ENCODE peak calls at places on chromosomes 7 and 10, in seven cellular contexts. X is A549, E is GM23338, H is SK-N-SH, O is HepG2, N is HCT116, G is K562. Y is an unnamed sample.

GRCh38 chr7:48083114-48083830 is 5.8 kb upstream of the UPP1 start:
- DNase-seq in X (no peak), E (no peak), H (no peak), O (no peak), N (no peak), G (no peak), Y (no peak)

GRCh38 chr10:110636932-110637557 is 7.1 kb upstream of the RBM20 start:
- DNase-seq in X (no peak), E (peak), H (peak), O (peak), N (no peak), G (no peak), Y (no peak)

GRCh38 chr7:35630573-35630972 is 64.4 kb downstream of the HERPUD2 start:
- DNase-seq in X (no peak), E (no peak), H (no peak), O (no peak), N (no peak), G (no peak), Y (no peak)

GRCh38 chr10:108363566-108363965 is 1199.1 kb upstream of the SORCS1 start:
- DNase-seq in X (no peak), E (no peak), H (no peak), O (no peak), N (no peak), G (no peak), Y (no peak)

GRCh38 chr7:77989981-77990566 is 191.5 kb downstream of the PHTF2 start:
- DNase-seq in X (peak), E (peak), H (no peak), O (no peak), N (no peak), G (peak), Y (peak)

GRCh38 chr10:95217476-95217875 is 23.4 kb downstream of the ACSM6 start:
- DNase-seq in X (no peak), E (no peak), H (no peak), O (no peak), N (no peak), G (no peak), Y (no peak)

GRCh38 chr7:17233643-17234397 is 64.6 kb upstream of the AHR start:
- DNase-seq in X (no peak), E (no peak), H (no peak), O (no peak), N (no peak), G (no peak), Y (peak)

GRCh38 chr10:33284945-33285344 is 49.5 kb downstream of the NRP1 start:
- DNase-seq in X (no peak), E (no peak), H (no peak), O (no peak), N (no peak), G (no peak), Y (no peak)

GRCh38 chr7:55086413-55087201 is 67.8 kb downstream of the EGFR start:
- DNase-seq in X (no peak), E (no peak), H (peak), O (peak), N (peak), G (no peak), Y (no peak)

GRCh38 chr10:102752934-102753664 is 9.4 kb downstream of the WBP1L start:
- DNase-seq in X (peak), E (peak), H (peak), O (peak), N (no peak), G (no peak), Y (no peak)

GRCh38 chr7:22589641-22590141 is 89.7 kb upstream of the STEAP1B start:
- DNase-seq in X (no peak), E (peak), H (no peak), O (no peak), N (no peak), G (no peak), Y (no peak)

GRCh38 chr10:106540606-106541005 is 623.9 kb downstream of the SORCS1 start:
- DNase-seq in X (peak), E (no peak), H (no peak), O (no peak), N (no peak), G (no peak), Y (no peak)

GRCh38 chr10:62475531-62475930 is 101.4 kb downstream of the ZNF365 start:
- DNase-seq in X (no peak), E (no peak), H (no peak), O (no peak), N (no peak), G (no peak), Y (no peak)

GRCh38 chr7:130141161-130141857 is 63.9 kb downstream of the TMEM209 start:
- DNase-seq in X (no peak), E (peak), H (peak), O (no peak), N (no peak), G (peak), Y (peak)

GRCh38 chr10:74586088-74586585 is 240.3 kb upstream of the KAT6B start:
- DNase-seq in X (peak), E (no peak), H (peak), O (no peak), N (no peak), G (peak), Y (no peak)

GRCh38 chr10:11147723-11148122 is 130.1 kb downstream of the CELF2 start:
- DNase-seq in X (no peak), E (peak), H (no peak), O (no peak), N (no peak), G (no peak), Y (no peak)

GRCh38 chr7:129240119-129240815 is 15.4 kb downstream of the AHCYL2 start:
- DNase-seq in X (no peak), E (no peak), H (no peak), O (no peak), N (no peak), G (no peak), Y (no peak)

GRCh38 chr10:124308351-124308645 is 110.4 kb downstream of the OAT start:
- DNase-seq in X (no peak), E (no peak), H (no peak), O (no peak), N (no peak), G (no peak), Y (no peak)

GRCh38 chr7:87316846-87317545 is 28.5 kb upstream of the CROT start:
- DNase-seq in X (peak), E (no peak), H (no peak), O (peak), N (no peak), G (no peak), Y (no peak)

GRCh38 chr7:107164092-107164491 is 4.7 kb upstream of the HBP1 start:
- DNase-seq in X (no peak), E (no peak), H (no peak), O (no peak), N (no peak), G (no peak), Y (no peak)

GRCh38 chr10:128382225-128382624 is 256.0 kb upstream of the MKI67 start:
- DNase-seq in X (no peak), E (no peak), H (no peak), O (no peak), N (no peak), G (no peak), Y (no peak)

GRCh38 chr10:131546086-131546810 is 234.7 kb upstream of the TCERG1L start:
- DNase-seq in X (no peak), E (no peak), H (no peak), O (no peak), N (peak), G (no peak), Y (no peak)

GRCh38 chr7:15546272-15546792 is 15.5 kb downstream of the AGMO start:
- DNase-seq in X (no peak), E (no peak), H (no peak), O (no peak), N (no peak), G (no peak), Y (no peak)

GRCh38 chr7:158263964-158264748 is 323.5 kb downstream of the PTPRN2 start:
- DNase-seq in X (no peak), E (no peak), H (no peak), O (peak), N (no peak), G (no peak), Y (no peak)

GRCh38 chr10:102841827-102842345 is 4.7 kb upstream of the CYP17A1 start:
- DNase-seq in X (no peak), E (no peak), H (no peak), O (no peak), N (no peak), G (no peak), Y (no peak)

GRCh38 chr7:155058861-155059355 is 11.2 kb upstream of the HTR5A start:
- DNase-seq in X (no peak), E (no peak), H (no peak), O (no peak), N (no peak), G (no peak), Y (no peak)

GRCh38 chr7:36630112-36630650 is 94.1 kb downstream of the AOAH start:
- DNase-seq in X (no peak), E (no peak), H (no peak), O (no peak), N (no peak), G (no peak), Y (no peak)

GRCh38 chr10:90007226-90007625 is 305.8 kb downstream of the KIF20B start:
- DNase-seq in X (no peak), E (no peak), H (no peak), O (no peak), N (no peak), G (no peak), Y (no peak)

GRCh38 chr10:17257466-17258321 is 29.7 kb downstream of the VIM start:
- DNase-seq in X (peak), E (peak), H (peak), O (peak), N (peak), G (peak), Y (no peak)

GRCh38 chr10:128210215-128211063 is 84.2 kb upstream of the MKI67 start:
- DNase-seq in X (peak), E (peak), H (peak), O (peak), N (peak), G (peak), Y (peak)

GRCh38 chr10:100838986-100839385 is 73.8 kb upstream of the SLF2 start:
- DNase-seq in X (no peak), E (no peak), H (no peak), O (no peak), N (no peak), G (no peak), Y (peak)

GRCh38 chr7:130910949-130911944 is 177.2 kb upstream of the KLF14 start:
- DNase-seq in X (peak), E (peak), H (no peak), O (peak), N (no peak), G (peak), Y (no peak)

GRCh38 chr10:110138197-110138812 is 69.1 kb upstream of the MXI1 start:
- DNase-seq in X (peak), E (peak), H (peak), O (peak), N (peak), G (no peak), Y (peak)

GRCh38 chr7:98868450-98868849 is 1.4 kb downstream of the TMEM130 start:
- DNase-seq in X (no peak), E (no peak), H (no peak), O (no peak), N (no peak), G (no peak), Y (no peak)

DNA sequence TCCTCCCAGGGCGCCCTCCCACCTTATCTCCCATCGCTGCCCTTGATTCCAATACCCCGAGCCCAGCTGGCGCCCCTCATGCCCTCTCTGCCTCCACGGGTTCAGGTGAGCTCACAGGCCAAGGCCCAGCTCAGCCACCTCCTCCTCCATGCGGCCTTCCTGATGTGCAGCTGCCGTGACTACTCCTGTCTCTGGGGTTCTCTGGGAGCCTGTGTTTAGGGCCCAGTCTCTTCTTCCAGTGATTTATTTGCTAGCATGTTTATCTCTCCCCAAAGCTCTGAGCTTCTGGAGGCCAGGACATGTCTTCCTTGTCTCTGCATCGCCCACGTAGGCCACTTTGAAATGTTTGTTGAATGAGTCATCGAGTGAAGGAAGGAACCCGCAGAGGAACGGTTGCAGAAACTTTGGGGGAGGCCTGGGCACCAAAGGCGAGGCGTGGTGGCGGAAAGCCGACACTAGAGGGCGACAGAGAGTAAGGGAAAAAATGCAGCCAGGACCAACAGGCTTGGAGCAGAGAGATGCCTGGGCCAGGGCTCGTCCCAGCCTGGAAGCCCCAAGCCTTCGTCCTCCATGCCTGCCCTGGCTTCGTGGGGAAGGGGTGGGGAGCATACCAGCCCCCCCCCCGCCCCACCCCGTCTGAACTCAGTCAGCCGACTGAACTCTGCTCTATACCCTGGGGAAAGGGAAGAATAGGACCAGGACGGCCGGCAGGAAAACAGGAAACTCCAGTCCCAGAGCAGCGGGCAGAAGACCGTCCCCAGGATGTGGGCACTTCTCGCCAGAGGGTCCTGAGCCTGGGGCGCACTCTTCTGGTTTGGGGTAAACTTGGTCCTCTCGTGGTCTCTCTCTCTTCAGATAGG is 10.9 kb upstream of the HSPB1 start:
- DNase-seq in X (peak), E (peak), H (peak), O (peak), N (peak), G (peak), Y (peak)
- H3K27ac ChIP-seq in X (peak), E (no peak), H (peak), O (peak), N (peak), G (peak), Y (peak)

GRCh38 chr7:127021857-127022256 is 230.9 kb downstream of the GRM8 start:
- DNase-seq in X (no peak), E (no peak), H (no peak), O (no peak), N (no peak), G (no peak), Y (no peak)
- H3K4me3 ChIP-seq in X (no peak), E (no peak), H (no peak), O (no peak), N (no peak), G (no peak), Y (no peak)

GRCh38 chr10:97109562-97109961 is 76.2 kb downstream of the SLIT1 start:
- DNase-seq in X (no peak), E (no peak), H (no peak), O (no peak), N (no peak), G (no peak), Y (no peak)
- TF ChIP-seq REST in X (no peak), E (no peak), H (no peak), O (no peak), N (no peak), G (no peak), Y (no peak)

DNA sequence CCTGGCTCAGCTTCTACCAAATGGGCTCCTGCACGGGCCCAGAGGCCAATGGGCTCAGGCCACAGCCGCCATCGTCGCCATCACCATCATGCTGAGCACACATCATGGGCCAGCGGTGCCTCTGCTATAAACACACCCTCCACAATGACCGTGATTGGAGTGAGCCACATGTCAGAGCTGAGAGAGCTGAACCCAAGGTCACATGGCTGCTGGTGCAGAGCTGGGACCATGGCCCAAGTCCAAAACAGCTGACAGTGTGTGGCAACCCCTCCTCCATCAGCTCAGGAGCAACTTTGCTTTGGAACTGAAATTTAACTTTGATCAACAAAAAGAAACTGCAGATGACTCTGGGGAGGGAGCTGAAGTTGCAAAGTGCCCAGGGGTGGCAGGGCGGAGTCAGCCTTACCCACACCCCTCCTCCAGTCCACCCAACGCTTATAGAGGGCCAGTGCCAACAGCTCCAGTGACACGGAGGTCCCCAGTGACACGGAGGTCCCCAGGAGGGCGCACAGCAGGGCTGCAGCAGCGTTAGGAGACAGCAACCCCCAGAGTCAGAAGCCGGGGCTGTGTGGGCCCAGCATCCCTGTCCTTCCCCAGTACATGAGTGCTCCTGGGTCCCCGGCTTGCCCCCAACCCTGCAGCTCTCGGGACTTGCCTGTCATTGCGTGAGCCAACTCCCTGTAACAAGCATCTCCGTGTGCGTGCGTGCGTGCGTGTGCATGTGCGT is 249.6 kb downstream of the ELFN1 start:
- DNase-seq in X (no peak), E (no peak), H (no peak), O (peak), N (no peak), G (no peak), Y (peak)
- H3K27ac ChIP-seq in X (no peak), E (no peak), H (no peak), O (peak), N (no peak), G (no peak), Y (peak)

DNA sequence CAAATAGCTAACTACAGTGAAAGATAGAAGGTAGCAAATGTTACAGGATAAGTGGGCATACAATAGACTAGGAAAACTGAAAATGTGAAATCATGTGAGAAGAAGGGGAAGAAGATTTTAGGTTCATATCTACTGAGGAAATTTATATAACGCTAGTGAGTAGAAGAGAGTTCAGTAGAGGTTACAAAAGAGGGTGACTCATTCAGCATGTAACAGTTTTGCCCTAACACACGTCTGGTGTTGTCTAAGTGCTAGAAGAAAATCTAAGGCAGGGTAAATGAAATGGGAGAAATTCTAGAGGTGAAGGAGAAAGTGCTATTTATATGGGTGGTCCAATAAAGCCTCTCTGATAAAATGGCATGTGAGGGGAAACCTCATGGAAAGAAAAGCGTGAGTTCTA is 731.4 kb upstream of the POT1 start:
- DNase-seq in X (no peak), E (no peak), H (no peak), O (no peak), N (no peak), G (no peak), Y (no peak)
- H3K4me3 ChIP-seq in X (no peak), E (no peak), H (no peak), O (no peak), N (no peak), G (no peak), Y (no peak)

DNA sequence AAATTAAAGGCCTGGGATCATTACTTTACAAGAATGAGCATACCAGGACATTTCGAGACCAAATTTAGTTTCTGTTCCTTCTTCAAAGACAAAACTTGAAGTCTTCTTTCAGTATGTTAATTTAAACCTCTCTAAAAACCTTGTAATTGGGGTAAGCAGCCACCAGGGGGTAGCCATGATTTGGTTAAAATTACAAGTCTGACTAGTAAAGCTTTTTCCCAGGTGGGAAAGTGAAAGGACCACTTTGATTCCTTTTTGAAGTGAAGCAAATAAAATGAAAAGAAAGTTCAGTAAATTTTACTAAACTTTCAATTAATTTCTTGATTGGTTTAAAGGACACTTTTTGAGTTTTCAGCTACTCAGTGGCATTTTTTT is 294.3 kb downstream of the BBS9 start:
- DNase-seq in X (peak), E (peak), H (no peak), O (peak), N (peak), G (peak), Y (no peak)
- TF ChIP-seq REST in X (no peak), E (no peak), H (no peak), O (no peak), N (no peak), G (no peak), Y (no peak)

Y was measured in HL-60.